ENCODE peak calls at places on chromosomes 6 and 20, in seven cellular contexts. R, L, M, E, V, S and C are unnamed samples.

GRCh38 chr6:128139519-128139918 is 238.7 kb upstream of the THEMIS start:
- DNase-seq in R (no peak), L (no peak), M (no peak), E (no peak), V (no peak), S (no peak), C (peak)

GRCh38 chr6:107628878-107629277 is 139.0 kb downstream of the SOBP start:
- DNase-seq in R (no peak), L (no peak), M (no peak), E (no peak), V (no peak), S (no peak), C (no peak)

GRCh38 chr20:10883166-10883565 is 209.4 kb upstream of the JAG1 start:
- DNase-seq in R (peak), L (no peak), M (no peak), E (no peak), V (no peak), S (no peak), C (no peak)

GRCh38 chr6:119978274-119978889 is 628.8 kb upstream of the MAN1A1 start:
- DNase-seq in R (peak), L (no peak), M (no peak), E (no peak), V (no peak), S (no peak), C (peak)

GRCh38 chr20:58651823-58652605 is 931 bp downstream of the STX16 start:
- DNase-seq in R (peak), L (no peak), M (peak), E (peak), V (peak), S (peak), C (peak)

GRCh38 chr6:22906091-22906549 is 336.8 kb downstream of the HDGFL1 start:
- DNase-seq in R (no peak), L (no peak), M (no peak), E (no peak), V (no peak), S (no peak), C (peak)

GRCh38 chr6:113630738-113631535 is 226.2 kb upstream of the MARCKS start:
- DNase-seq in R (peak), L (no peak), M (no peak), E (no peak), V (no peak), S (no peak), C (peak)

GRCh38 chr6:34526992-34527728 is 29.0 kb downstream of the SPDEF start:
- DNase-seq in R (peak), L (peak), M (peak), E (peak), V (peak), S (peak), C (peak)

GRCh38 chr6:42158011-42158410 is 15.2 kb upstream of the GUCA1A start:
- DNase-seq in R (no peak), L (no peak), M (peak), E (no peak), V (no peak), S (no peak), C (no peak)

GRCh38 chr6:135880066-135880972 is 28.8 kb downstream of the PDE7B start:
- DNase-seq in R (peak), L (no peak), M (no peak), E (no peak), V (no peak), S (no peak), C (peak)

GRCh38 chr20:50259705-50260479 is 69.3 kb downstream of the CEBPB start:
- DNase-seq in R (no peak), L (no peak), M (peak), E (peak), V (peak), S (no peak), C (no peak)

GRCh38 chr20:50085146-50085480 is 27.8 kb downstream of the UBE2V1 start:
- DNase-seq in R (no peak), L (peak), M (no peak), E (no peak), V (peak), S (no peak), C (no peak)

GRCh38 chr6:121678245-121678644 is 242.8 kb downstream of the GJA1 start:
- DNase-seq in R (no peak), L (no peak), M (no peak), E (no peak), V (no peak), S (no peak), C (no peak)

GRCh38 chr6:119148102-119148824 is 69.8 kb upstream of the FAM184A start:
- DNase-seq in R (peak), L (peak), M (no peak), E (no peak), V (no peak), S (no peak), C (peak)

GRCh38 chr6:105432797-105433196 is 29.9 kb upstream of the PREP start:
- DNase-seq in R (no peak), L (no peak), M (no peak), E (no peak), V (no peak), S (no peak), C (peak)

GRCh38 chr6:139523986-139524385 is 149.5 kb upstream of the CITED2 start:
- DNase-seq in R (no peak), L (no peak), M (no peak), E (no peak), V (no peak), S (no peak), C (no peak)

GRCh38 chr6:139368661-139369060 is 5.8 kb downstream of the CITED2 start:
- DNase-seq in R (no peak), L (no peak), M (no peak), E (no peak), V (no peak), S (no peak), C (no peak)

GRCh38 chr6:156647440-156647839 is 129.7 kb upstream of the ARID1B start:
- DNase-seq in R (no peak), L (no peak), M (no peak), E (no peak), V (no peak), S (no peak), C (no peak)

GRCh38 chr6:37056439-37057127 is 51.1 kb downstream of the FGD2 start:
- DNase-seq in R (no peak), L (no peak), M (no peak), E (no peak), V (no peak), S (no peak), C (no peak)

GRCh38 chr6:136754820-136755219 is 37.5 kb downstream of the MAP3K5 start:
- DNase-seq in R (no peak), L (no peak), M (no peak), E (no peak), V (no peak), S (no peak), C (no peak)

GRCh38 chr20:56683077-56683865 is 54.2 kb downstream of the TFAP2C start:
- DNase-seq in R (no peak), L (no peak), M (no peak), E (no peak), V (no peak), S (no peak), C (no peak)

GRCh38 chr6:44255848-44256247 is 1.5 kb downstream of the SLC35B2 start:
- DNase-seq in R (peak), L (no peak), M (no peak), E (peak), V (no peak), S (no peak), C (no peak)

GRCh38 chr20:61066541-61066940 is 185.5 kb upstream of the CDH4 start:
- DNase-seq in R (no peak), L (no peak), M (no peak), E (no peak), V (no peak), S (no peak), C (no peak)

GRCh38 chr6:7424967-7425807 is 35.6 kb downstream of the RIOK1 start:
- DNase-seq in R (peak), L (no peak), M (peak), E (no peak), V (peak), S (no peak), C (peak)

GRCh38 chr6:110511401-110511800 is 35.0 kb upstream of the SLC22A16 start:
- DNase-seq in R (no peak), L (no peak), M (no peak), E (no peak), V (no peak), S (no peak), C (no peak)

GRCh38 chr6:137013031-137013430 is 31.7 kb downstream of the IL20RA start:
- DNase-seq in R (no peak), L (no peak), M (no peak), E (no peak), V (no peak), S (no peak), C (no peak)

GRCh38 chr6:170522565-170523183 is 30.4 kb downstream of the PSMB1 start:
- DNase-seq in R (no peak), L (no peak), M (no peak), E (no peak), V (no peak), S (no peak), C (peak)

GRCh38 chr6:98212468-98212867 is 621.9 kb upstream of the POU3F2 start:
- DNase-seq in R (no peak), L (no peak), M (no peak), E (no peak), V (no peak), S (no peak), C (no peak)

GRCh38 chr6:3811191-3811590 is 38.0 kb upstream of the FAM50B start:
- DNase-seq in R (no peak), L (no peak), M (no peak), E (no peak), V (no peak), S (no peak), C (no peak)

GRCh38 chr6:35948725-35949124 is 27.8 kb upstream of the SRPK1 start:
- DNase-seq in R (peak), L (no peak), M (no peak), E (no peak), V (no peak), S (no peak), C (peak)

GRCh38 chr6:72553531-72554202 is 68.2 kb upstream of the KCNQ5 start:
- DNase-seq in R (no peak), L (no peak), M (no peak), E (no peak), V (no peak), S (no peak), C (peak)

GRCh38 chr6:101163611-101164010 is 229.9 kb upstream of the GRIK2 start:
- DNase-seq in R (no peak), L (no peak), M (no peak), E (no peak), V (no peak), S (no peak), C (peak)

GRCh38 chr6:11033825-11034224 is 10.3 kb downstream of the ELOVL2 start:
- DNase-seq in R (no peak), L (no peak), M (no peak), E (no peak), V (no peak), S (no peak), C (peak)

GRCh38 chr6:70592391-70593117 is 25.8 kb downstream of the SDHAF4 start:
- DNase-seq in R (no peak), L (no peak), M (no peak), E (no peak), V (no peak), S (no peak), C (no peak)

GRCh38 chr6:53961679-53962370 is 149.4 kb upstream of the MLIP start:
- DNase-seq in R (no peak), L (no peak), M (no peak), E (no peak), V (no peak), S (no peak), C (peak)

GRCh38 chr20:41483553-41483930 is 116.9 kb upstream of the EMILIN3 start:
- DNase-seq in R (no peak), L (no peak), M (no peak), E (no peak), V (no peak), S (no peak), C (no peak)

GRCh38 chr6:134826889-134827737 is 122.8 kb downstream of the ALDH8A1 start:
- DNase-seq in R (peak), L (peak), M (peak), E (peak), V (peak), S (peak), C (peak)

GRCh38 chr6:29681811-29682210 is 859 bp upstream of the ZFP57 start:
- DNase-seq in R (no peak), L (no peak), M (no peak), E (no peak), V (no peak), S (no peak), C (peak)

GRCh38 chr6:29679962-29680361 is 990 bp downstream of the ZFP57 start:
- DNase-seq in R (no peak), L (no peak), M (no peak), E (no peak), V (no peak), S (no peak), C (no peak)

GRCh38 chr6:29680904-29681303 is at the start of gene ZFP57:
- DNase-seq in R (no peak), L (no peak), M (no peak), E (no peak), V (no peak), S (no peak), C (no peak)

GRCh38 chr6:29680416-29680815 is 536 bp downstream of the ZFP57 start:
- DNase-seq in R (no peak), L (no peak), M (no peak), E (no peak), V (no peak), S (no peak), C (no peak)

DNA sequence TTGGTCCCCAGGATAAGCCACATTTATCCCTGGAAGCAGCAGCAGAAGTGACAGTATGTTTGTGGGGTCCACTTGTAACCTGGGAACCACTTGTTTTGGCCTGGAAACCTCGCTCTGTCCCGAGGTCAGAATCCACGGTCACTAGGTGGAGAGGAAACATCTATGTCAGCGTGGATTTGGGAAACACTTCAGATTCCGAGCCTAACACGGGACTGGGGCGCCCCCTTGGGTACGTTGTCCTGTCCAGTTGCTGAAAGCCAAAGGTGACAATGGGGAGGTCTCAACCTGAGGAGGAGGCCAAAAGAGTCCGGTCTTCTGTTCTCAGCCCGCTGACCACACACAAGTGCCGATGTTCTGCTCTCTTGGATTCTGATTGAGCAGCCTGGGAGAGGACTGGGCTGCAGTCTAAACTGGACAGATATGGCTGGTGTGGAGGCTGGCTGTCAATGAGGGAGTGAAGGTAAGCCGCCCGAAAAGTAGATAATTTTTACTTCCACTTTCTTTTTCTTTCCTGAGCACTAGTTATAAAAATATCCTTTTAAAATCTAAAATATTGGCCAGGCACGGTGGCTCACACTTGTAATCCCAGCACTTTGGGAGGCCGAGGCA is 4.9 kb upstream of the ZFP57 start:
- DNase-seq in R (no peak), L (no peak), M (peak), E (no peak), V (no peak), S (no peak), C (peak)
- TF ChIP-seq CTCF in R (no peak), L (peak), M (peak), E (no peak), V (peak), S (no peak), C (peak)

DNA sequence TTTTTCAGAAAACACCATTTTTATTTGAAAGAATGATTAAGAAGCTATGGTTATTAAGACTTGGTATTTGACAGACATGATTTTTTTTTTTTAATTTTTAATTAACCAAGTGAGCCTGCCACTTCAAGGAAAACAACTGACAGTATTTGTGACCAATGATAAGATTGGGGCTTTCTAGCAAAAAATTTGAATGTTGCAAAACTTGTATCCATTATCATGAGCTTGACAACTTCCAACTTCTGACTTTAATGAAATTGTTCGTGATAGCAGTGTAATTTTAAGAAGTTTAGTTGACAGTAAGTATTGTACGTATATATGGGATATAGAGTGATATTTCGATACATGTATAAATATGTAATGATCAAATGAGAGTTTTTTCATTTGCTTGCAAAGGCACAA is 21.6 kb upstream of the POM121L2 start:
- DNase-seq in R (no peak), L (no peak), M (no peak), E (no peak), V (no peak), S (no peak), C (no peak)
- H3K4me3 ChIP-seq in R (peak), L (no peak), M (peak), E (peak), V (no peak), S (no peak), C (peak)

GRCh38 chr6:166514196-166514595 is 72.3 kb downstream of the RAMACL start:
- DNase-seq in R (no peak), L (no peak), M (no peak), E (no peak), V (no peak), S (no peak), C (no peak)
- TF ChIP-seq CTCF in R (no peak), L (no peak), M (peak), E (no peak), V (peak), S (no peak), C (peak)

GRCh38 chr20:36860811-36861624 is 14.9 kb upstream of the TLDC2 start:
- DNase-seq in R (no peak), L (no peak), M (no peak), E (no peak), V (no peak), S (no peak), C (no peak)
- H3K4me3 ChIP-seq in R (no peak), L (peak), M (peak), E (peak), V (peak), S (no peak), C (peak)

GRCh38 chr6:85864453-85865401 is 222.0 kb upstream of the SYNCRIP start:
- DNase-seq in R (no peak), L (no peak), M (no peak), E (no peak), V (no peak), S (no peak), C (peak)
- TF ChIP-seq CTCF in R (no peak), L (peak), M (no peak), E (no peak), V (peak), S (no peak), C (peak)